ENCODE peak calls at places on chromosomes 12 and 14, in eight cellular contexts. F is breast epithelium, K is left ventricle myocardium inferior, L is epithelial cell of proximal tubule, D is AG10803, Z is ovary, O is fibroblast of villous mesenchyme, W is neural progenitor cell. N is an unnamed sample.

GRCh38 chr14:101328412-101329149 is 232.7 kb upstream of the DIO3 start:
- DNase-seq in F (no peak), K (no peak), L (no peak), D (no peak), Z (no peak), O (no peak), W (no peak), N (no peak)

GRCh38 chr12:93514853-93515252 is 47.5 kb downstream of the MRPL42 start:
- DNase-seq in F (no peak), K (no peak), L (no peak), D (peak; percentile 52), Z (no peak), O (peak; percentile 27), W (no peak), N (peak; percentile 55)

GRCh38 chr12:89856431-89856830 is 147.8 kb upstream of the ATP2B1 start:
- DNase-seq in F (no peak), K (no peak), L (no peak), D (peak; percentile 75), Z (no peak), O (peak; percentile 90), W (no peak), N (peak; percentile 95)

GRCh38 chr12:131482199-131482598 is 228.7 kb upstream of the SFSWAP start:
- DNase-seq in F (no peak), K (no peak), L (no peak), D (no peak), Z (no peak), O (no peak), W (no peak), N (no peak)

GRCh38 chr12:79415754-79416435 is 274.9 kb downstream of the PAWR start:
- DNase-seq in F (no peak), K (no peak), L (no peak), D (no peak), Z (no peak), O (peak; percentile 45), W (no peak), N (peak; percentile 52)

GRCh38 chr14:36874396-36875138 is 212.9 kb downstream of the PAX9 start:
- DNase-seq in F (no peak), K (no peak), L (no peak), D (no peak), Z (no peak), O (no peak), W (no peak), N (no peak)

GRCh38 chr12:24909667-24910066 is 39.2 kb downstream of the BCAT1 start:
- DNase-seq in F (no peak), K (peak; percentile 38), L (peak; percentile 86), D (peak; percentile 86), Z (no peak), O (peak; percentile 64), W (no peak), N (peak; percentile 98)

GRCh38 chr12:57764662-57765002 is 2.2 kb downstream of the CYP27B1 start:
- DNase-seq in F (no peak), K (no peak), L (no peak), D (no peak), Z (no peak), O (no peak), W (no peak), N (no peak)

GRCh38 chr14:51548187-51548586 is 103.5 kb upstream of the FRMD6 start:
- DNase-seq in F (no peak), K (no peak), L (no peak), D (no peak), Z (no peak), O (no peak), W (no peak), N (no peak)

GRCh38 chr14:58639842-58640484 is 2.2 kb downstream of the DACT1 start:
- DNase-seq in F (no peak), K (no peak), L (no peak), D (peak; percentile 96), Z (peak; percentile 44), O (peak; percentile 84), W (peak; percentile 68), N (peak; percentile 96)

GRCh38 chr14:93648440-93649168 is 139.7 kb downstream of the PRIMA1 start:
- DNase-seq in F (no peak), K (no peak), L (no peak), D (no peak), Z (no peak), O (no peak), W (peak; percentile 61), N (peak; percentile 1)

GRCh38 chr14:72503696-72504368 is 390.1 kb downstream of the DPF3 start:
- DNase-seq in F (no peak), K (no peak), L (no peak), D (no peak), Z (no peak), O (no peak), W (no peak), N (peak; percentile 75)

GRCh38 chr14:30214456-30215090 is 286.9 kb upstream of the PRKD1 start:
- DNase-seq in F (peak; percentile 21), K (no peak), L (no peak), D (peak; percentile 77), Z (no peak), O (peak; percentile 79), W (peak; percentile 72), N (peak; percentile 90)

GRCh38 chr12:114412825-114413749 is 7.1 kb upstream of the TBX5 start:
- DNase-seq in F (no peak), K (no peak), L (no peak), D (no peak), Z (no peak), O (no peak), W (no peak), N (no peak)

GRCh38 chr14:68592948-68593347 is 199.9 kb downstream of the ZFP36L1 start:
- DNase-seq in F (no peak), K (no peak), L (no peak), D (no peak), Z (no peak), O (no peak), W (no peak), N (no peak)

GRCh38 chr12:75774309-75775052 is 257.1 kb downstream of the PHLDA1 start:
- DNase-seq in F (no peak), K (no peak), L (no peak), D (no peak), Z (no peak), O (peak; percentile 71), W (no peak), N (peak; percentile 72)

GRCh38 chr12:85057370-85057963 is 21.3 kb downstream of the LRRIQ1 start:
- DNase-seq in F (no peak), K (no peak), L (peak; percentile 6), D (peak; percentile 53), Z (no peak), O (peak; percentile 58), W (peak; percentile 69), N (peak; percentile 68)

GRCh38 chr14:24215495-24216344 is at the start of gene MDP1:
- DNase-seq in F (peak; percentile 79), K (peak; percentile 87), L (no peak), D (peak; percentile 86), Z (peak; percentile 77), O (peak; percentile 87), W (peak; percentile 94), N (peak; percentile 81)
- H3K4me3 ChIP-seq in F (peak within 1 kb of the TSS; percentile 87), K (peak within 1 kb of the TSS; percentile 73), L (peak within 1 kb of the TSS; percentile 86), D (peak within 1 kb of the TSS; percentile 94), Z (peak within 1 kb of the TSS; percentile 77), O (peak within 1 kb of the TSS; percentile 91), W (peak within 1 kb of the TSS; percentile 78), N (peak within 1 kb of the TSS; percentile 88)

GRCh38 chr14:106872619-106873446 is 1346.5 kb downstream of the TMEM121 start:
- DNase-seq in F (peak; percentile 64), K (peak; percentile 39), L (no peak), D (no peak), Z (peak; percentile 57), O (no peak), W (no peak), N (no peak)
- TF ChIP-seq CTCF in F (peak; percentile 45), K (peak; percentile 37), L (peak; percentile 65), D (peak; percentile 13), Z (no peak), O (peak; percentile 47), W (no peak), N (peak; percentile 15)

GRCh38 chr12:71299541-71300376 is 139.8 kb upstream of the LGR5 start:
- DNase-seq in F (no peak), K (no peak), L (peak; percentile 80), D (no peak), Z (no peak), O (no peak), W (no peak), N (peak; percentile 55)

GRCh38 chr12:71295913-71296312 is 138.1 kb upstream of the TSPAN8 start:
- DNase-seq in F (no peak), K (no peak), L (no peak), D (no peak), Z (no peak), O (no peak), W (no peak), N (peak; percentile 76)

GRCh38 chr12:71303199-71303598 is 136.4 kb upstream of the LGR5 start:
- DNase-seq in F (no peak), K (no peak), L (peak; percentile 70), D (no peak), Z (no peak), O (no peak), W (no peak), N (peak; percentile 83)

GRCh38 chr12:71300772-71301675 is 138.6 kb upstream of the LGR5 start:
- DNase-seq in F (no peak), K (no peak), L (no peak), D (no peak), Z (no peak), O (no peak), W (no peak), N (no peak)

DNA sequence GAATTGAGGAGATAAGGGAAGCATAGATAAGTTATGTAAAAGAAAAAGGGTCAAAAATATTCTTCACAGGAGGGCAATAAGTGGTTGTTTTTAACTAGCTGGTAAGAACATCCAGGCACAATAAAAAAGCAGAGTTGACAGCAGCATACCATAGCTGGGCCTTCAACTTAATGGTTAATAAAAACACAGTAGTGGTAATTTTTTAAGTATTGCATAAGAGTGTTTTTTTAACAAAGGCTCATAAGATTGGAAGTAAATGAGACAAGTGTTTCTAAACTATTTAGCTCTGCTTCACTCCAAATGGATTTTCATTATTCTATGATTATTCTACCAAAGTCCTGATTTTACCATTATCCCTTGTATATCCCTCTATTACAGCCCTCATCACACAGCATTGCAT is 140.1 kb upstream of the TSPAN8 start:
- DNase-seq in F (no peak), K (no peak), L (no peak), D (no peak), Z (no peak), O (no peak), W (no peak), N (no peak)
- H3K4me3 ChIP-seq in F (no peak overlapping the region), K (no peak overlapping the region), L (no peak overlapping the region), D (no peak overlapping the region), Z (no peak overlapping the region), O (no peak overlapping the region), W (no peak overlapping the region), N (no peak overlapping the region)

GRCh38 chr12:47361389-47362031 is 281.8 kb upstream of the AMIGO2 start:
- DNase-seq in F (peak; percentile 52), K (no peak), L (no peak), D (no peak), Z (peak; percentile 46), O (peak; percentile 57), W (no peak), N (no peak)
- TF ChIP-seq CTCF in F (no peak), K (no peak), L (no peak), D (no peak), Z (no peak), O (no peak), W (no peak), N (no peak)

N was measured in fibroblast of the aortic adventitia.